ENCODE peak calls at places on chromosomes 16 and 17, in four cellular contexts. N, L, Z and O are unnamed samples.

GRCh38 chr17:74601944-74602572 is 10.0 kb upstream of the CD300LD start:
- DNase-seq in N (no peak), L (no peak), Z (peak; percentile 28), O (no peak)

GRCh38 chr16:68668266-68668665 is 23.2 kb downstream of the CDH3 start:
- DNase-seq in N (no peak), L (no peak), Z (peak; percentile 100), O (peak; percentile 29)

GRCh38 chr17:37327341-37328090 is 48.3 kb upstream of the C17orf78 start:
- DNase-seq in N (no peak), L (no peak), Z (peak; percentile 9), O (peak; percentile 61)

GRCh38 chr17:39761861-39762496 is 24.2 kb downstream of the GRB7 start:
- DNase-seq in N (no peak), L (no peak), Z (no peak), O (no peak)

GRCh38 chr16:84827131-84827574 is 7.4 kb downstream of the CRISPLD2 start:
- DNase-seq in N (no peak), L (no peak), Z (no peak), O (no peak)

GRCh38 chr17:17832040-17832363 is 4.8 kb downstream of the SREBF1 start:
- DNase-seq in N (no peak), L (no peak), Z (no peak), O (no peak)

GRCh38 chr17:78279360-78279990 is 48.0 kb downstream of the TMEM235 start:
- DNase-seq in N (no peak), L (no peak), Z (no peak), O (no peak)

GRCh38 chr17:79482719-79483118 is 128.1 kb downstream of the RBFOX3 start:
- DNase-seq in N (no peak), L (no peak), Z (no peak), O (no peak)

GRCh38 chr17:75138519-75138918 is 7.0 kb upstream of the NT5C start:
- DNase-seq in N (no peak), L (no peak), Z (no peak), O (no peak)

GRCh38 chr17:4110152-4110551 is 32.7 kb downstream of the ZZEF1 start:
- DNase-seq in N (no peak), L (no peak), Z (peak; percentile 38), O (no peak)

GRCh38 chr16:65254144-65254543 is 132.3 kb upstream of the CDH11 start:
- DNase-seq in N (no peak), L (no peak), Z (no peak), O (no peak)

GRCh38 chr16:30552956-30553355 is 5.2 kb downstream of the ZNF764 start:
- DNase-seq in N (no peak), L (no peak), Z (no peak), O (no peak)

GRCh38 chr16:10927497-10928112 is 14.7 kb downstream of the DEXI start:
- DNase-seq in N (no peak), L (no peak), Z (no peak), O (no peak)

GRCh38 chr17:67549787-67550186 is 167.9 kb upstream of the NOL11 start:
- DNase-seq in N (no peak), L (no peak), Z (no peak), O (no peak)

GRCh38 chr17:75808549-75808904 is 23.9 kb downstream of the UNK start:
- DNase-seq in N (no peak), L (no peak), Z (no peak), O (no peak)